ENCODE peak calls at places on chromosomes 1 and 21, in five cellular contexts. G, J, Y, K and T are unnamed samples.

GRCh38 chr1:54105080-54105479 is 47.7 kb downstream of the CDCP2 start:
- DNase-seq in G (no peak), J (no peak), Y (no peak), K (no peak), T (no peak)

GRCh38 chr21:44444286-44444931 is 10.9 kb upstream of the LRRC3 start:
- DNase-seq in G (no peak), J (no peak), Y (no peak), K (peak; percentile 66), T (peak; percentile 44)

GRCh38 chr1:157134442-157134841 is 3.8 kb downstream of the ETV3 start:
- DNase-seq in G (no peak), J (no peak), Y (no peak), K (no peak), T (no peak)

GRCh38 chr1:230792691-230793462 is 45.7 kb downstream of the CAPN9 start:
- DNase-seq in G (no peak), J (no peak), Y (no peak), K (peak; percentile 31), T (no peak)

GRCh38 chr1:86487131-86487804 is 18.5 kb downstream of the CLCA1 start:
- DNase-seq in G (no peak), J (no peak), Y (no peak), K (no peak), T (no peak)

GRCh38 chr1:47243910-47244309 is 11.9 kb upstream of the TAL1 start:
- DNase-seq in G (no peak), J (no peak), Y (no peak), K (no peak), T (no peak)

GRCh38 chr1:48033495-48034050 is 36.4 kb upstream of the TRABD2B start:
- DNase-seq in G (no peak), J (no peak), Y (no peak), K (no peak), T (no peak)

GRCh38 chr1:14712136-14712535 is 113.7 kb downstream of the KAZN start:
- DNase-seq in G (no peak), J (no peak), Y (no peak), K (no peak), T (no peak)

GRCh38 chr21:46431884-46432488 is 26.7 kb upstream of the DIP2A start:
- DNase-seq in G (no peak), J (no peak), Y (no peak), K (no peak), T (no peak)

GRCh38 chr1:17540255-17541001 is 930 bp downstream of the ARHGEF10L start:
- DNase-seq in G (peak; percentile 66), J (no peak), Y (peak; percentile 85), K (no peak), T (no peak)

GRCh38 chr21:25691931-25692330 is 42.8 kb downstream of the ATP5PF start:
- DNase-seq in G (no peak), J (no peak), Y (no peak), K (no peak), T (no peak)

GRCh38 chr1:26349886-26350244 is 4.1 kb downstream of the CRYBG2 start:
- DNase-seq in G (no peak), J (no peak), Y (no peak), K (no peak), T (no peak)

GRCh38 chr1:25989860-25990650 is 7.8 kb downstream of the PAFAH2 start:
- DNase-seq in G (no peak), J (no peak), Y (no peak), K (no peak), T (no peak)

GRCh38 chr1:98420376-98421097 is 241.0 kb upstream of the SNX7 start:
- DNase-seq in G (no peak), J (no peak), Y (no peak), K (no peak), T (no peak)

GRCh38 chr1:205504311-205505075 is at the start of gene CDK18:
- DNase-seq in G (peak; percentile 69), J (no peak), Y (peak; percentile 88), K (peak; percentile 78), T (peak; percentile 68)

GRCh38 chr1:16321176-16321867 is 31.0 kb downstream of the FBXO42 start:
- DNase-seq in G (no peak), J (peak; percentile 4), Y (no peak), K (peak; percentile 10), T (no peak)

GRCh38 chr1:245156041-245156735 is 1.4 kb downstream of the KIF26B start:
- DNase-seq in G (peak; percentile 47), J (no peak), Y (peak; percentile 93), K (peak; percentile 50), T (peak; percentile 89)

GRCh38 chr1:107936498-107937481 is 28.2 kb downstream of the VAV3 start:
- DNase-seq in G (peak; percentile 64), J (no peak), Y (no peak), K (no peak), T (no peak)

GRCh38 chr1:233341117-233341516 is 13.6 kb downstream of the MAP3K21 start:
- DNase-seq in G (no peak), J (no peak), Y (no peak), K (no peak), T (no peak)

GRCh38 chr1:183097438-183098051 is 74.3 kb downstream of the LAMC1 start:
- DNase-seq in G (no peak), J (no peak), Y (no peak), K (no peak), T (no peak)

GRCh38 chr21:34510148-34511142 is 1.6 kb downstream of the KCNE1 start:
- DNase-seq in G (peak; percentile 61), J (no peak), Y (peak; percentile 27), K (peak; percentile 67), T (peak; percentile 50)

GRCh38 chr1:172002725-172003345 is 161.5 kb downstream of the DNM3 start:
- DNase-seq in G (no peak), J (peak; percentile 28), Y (peak; percentile 20), K (peak; percentile 37), T (peak; percentile 49)

DNA sequence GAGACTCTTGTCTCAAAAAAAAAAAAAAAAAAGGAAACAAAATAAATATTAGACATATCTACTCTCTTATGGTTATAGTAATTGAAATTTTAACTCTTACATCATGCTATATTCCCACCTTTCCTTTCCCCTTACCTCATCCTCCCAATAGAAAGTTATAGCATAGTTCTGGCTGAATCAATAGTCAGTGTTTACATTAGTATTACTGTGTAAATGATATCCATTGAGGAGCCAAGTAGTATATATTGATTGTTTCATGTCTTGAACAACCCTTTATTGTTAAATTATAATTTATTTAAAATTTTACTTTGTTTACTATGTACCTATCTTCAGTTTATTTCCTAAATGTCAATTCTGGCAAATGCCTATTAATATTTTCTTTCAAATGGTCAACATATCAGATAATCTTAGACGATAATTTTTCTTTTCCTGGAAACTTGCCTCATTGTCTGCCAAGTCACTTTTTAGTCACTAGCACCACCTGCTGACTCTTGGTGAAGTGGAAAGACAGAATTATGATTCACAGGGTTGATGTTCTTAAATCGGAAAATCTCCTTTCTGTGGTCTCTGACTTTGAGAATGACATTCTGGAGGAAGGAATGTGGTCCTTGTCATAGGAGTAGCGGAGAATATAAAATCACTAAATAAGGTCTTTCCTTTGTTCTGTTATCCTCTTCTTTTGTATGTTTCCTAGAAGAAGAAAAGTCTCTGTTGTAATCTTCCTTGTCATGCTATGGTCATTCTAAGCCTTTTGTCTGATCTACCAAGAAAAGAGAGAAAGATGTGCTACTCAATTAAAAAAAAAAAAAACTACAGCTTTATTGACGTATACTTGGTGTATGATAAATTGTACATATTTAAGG is 8.6 kb downstream of the HJV start:
- DNase-seq in G (no peak), J (no peak), Y (peak; percentile 66), K (peak; percentile 63), T (peak; percentile 56)
- TF ChIP-seq USF2 in G (no peak), J (no peak), Y (no peak), K (no peak), T (no peak)

GRCh38 chr1:206921772-206922265 is at the start of gene FCMR:
- DNase-seq in G (no peak), J (peak; percentile 86), Y (no peak), K (peak; percentile 20), T (no peak)
- TF ChIP-seq JUND in G (no peak), J (no peak), Y (no peak), K (no peak), T (no peak)

DNA sequence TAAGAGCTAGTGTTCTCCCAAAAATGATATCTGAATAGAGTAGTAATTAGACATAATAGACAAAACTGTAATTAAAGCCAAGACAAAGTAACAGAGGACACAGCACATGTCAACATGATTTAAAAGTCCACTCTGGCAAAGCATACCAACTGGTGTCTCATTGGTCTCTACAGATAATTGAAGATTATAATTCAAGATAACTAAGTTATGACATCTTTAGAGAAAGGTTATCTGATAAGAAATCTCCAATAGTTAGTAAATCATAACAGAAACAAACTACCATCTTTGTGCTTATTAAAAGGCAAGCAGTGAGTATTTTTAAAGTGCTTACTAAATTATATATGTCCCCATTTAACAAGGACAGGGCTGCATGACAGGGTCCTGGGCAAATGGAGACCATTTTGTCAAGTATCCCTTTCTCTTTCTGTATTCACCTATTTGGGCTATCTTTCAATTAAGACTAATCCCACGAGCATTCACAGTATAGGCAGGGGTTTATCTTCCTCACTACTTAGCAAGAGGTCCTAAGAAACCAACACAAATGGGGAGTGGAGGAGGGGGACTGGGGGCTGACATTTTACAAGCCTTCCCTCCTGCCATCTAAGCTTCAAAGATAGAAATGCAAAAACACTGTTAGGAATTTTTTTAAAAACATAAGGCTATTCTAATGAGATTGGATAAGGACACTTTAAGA is 25.9 kb downstream of the PTP4A2 start:
- DNase-seq in G (no peak), J (no peak), Y (no peak), K (no peak), T (no peak)
- TF ChIP-seq USF2 in G (no peak), J (no peak), Y (no peak), K (no peak), T (no peak)

GRCh38 chr1:110436635-110437034 is 14.3 kb upstream of the PROK1 start:
- DNase-seq in G (no peak), J (no peak), Y (no peak), K (no peak), T (no peak)
- TF ChIP-seq JUND in G (no peak), J (no peak), Y (no peak), K (no peak), T (no peak)

DNA sequence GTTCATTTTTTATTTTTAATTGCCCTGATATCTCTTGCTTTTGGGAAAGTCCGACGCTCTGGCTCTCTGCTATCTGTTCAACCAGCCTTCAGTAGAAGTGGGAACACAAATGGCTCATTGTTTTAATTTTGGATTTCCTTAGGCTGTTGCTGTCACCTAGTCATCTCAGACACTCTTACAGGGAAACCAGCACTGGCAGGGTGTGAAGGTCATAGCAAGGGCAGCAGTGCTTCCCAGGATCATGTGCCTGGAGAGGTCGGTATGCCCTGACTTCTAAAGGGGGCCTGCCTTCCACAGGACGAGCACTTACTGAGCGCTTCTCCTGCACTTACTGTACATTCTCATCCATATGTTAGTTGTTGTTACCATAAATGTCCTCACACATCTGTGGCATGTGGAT is 224.2 kb downstream of the DISC1 start:
- DNase-seq in G (no peak), J (no peak), Y (no peak), K (no peak), T (no peak)
- TF ChIP-seq USF2 in G (no peak), J (no peak), Y (no peak), K (no peak), T (no peak)

GRCh38 chr1:231919900-231920299 is 293.3 kb downstream of the DISC1 start:
- DNase-seq in G (no peak), J (no peak), Y (peak; percentile 57), K (no peak), T (no peak)
- TF ChIP-seq JUND in G (no peak), J (no peak), Y (no peak), K (no peak), T (no peak)